ENCODE peak calls at places on chromosome 17, in eight cellular contexts. P is lower leg skin; E is head of caudate nucleus; J is DMS 273 treated with DMSO at 0.1 percent for 48 hours; Q is HCT116; S is stimulated activated naive B cell treated with anti-CD40 and anti-IgM and Interleukin-4, amounts not matched to agents 10 μg/mL and 1 μg/mL and 100 μg/mL, for 72 hours; K is uterus; W is HFFc6. Y is an unnamed sample.

GRCh38 chr17:57455063-57455914 is 199.0 kb downstream of the MSI2 start:
- DNase-seq in K (no peak), E (no peak), Q (no peak), S (no peak), P (no peak), J (no peak), W (no peak), Y (no peak)

GRCh38 chr17:7851438-7852261 is 3.2 kb upstream of the TMEM88 start:
- DNase-seq in S (peak), P (peak), W (peak), J (no peak), Q (no peak), K (peak), E (peak), Y (peak)

GRCh38 chr17:77523562-77523961 is 382.8 kb downstream of the SEC14L1 start:
- DNase-seq in J (no peak), Q (no peak), E (no peak), P (no peak), S (no peak), W (no peak), K (peak), Y (peak)

GRCh38 chr17:75864448-75864871 is 9.3 kb upstream of the WBP2 start:
- DNase-seq in Q (no peak), J (no peak), S (peak), K (peak), E (no peak), W (peak), P (no peak), Y (no peak)

GRCh38 chr17:81923302-81924260 is 4.0 kb downstream of the MAFG start:
- DNase-seq in W (peak), P (no peak), K (no peak), J (no peak), S (no peak), E (peak), Q (peak), Y (peak)

GRCh38 chr17:14149751-14150150 is 80.4 kb downstream of the COX10 start:
- DNase-seq in P (no peak), S (no peak), W (no peak), K (no peak), J (no peak), E (no peak), Q (no peak), Y (no peak)

GRCh38 chr17:7562208-7562605 is 488 bp downstream of the SENP3 start:
- DNase-seq in W (no peak), E (no peak), S (no peak), P (no peak), J (no peak), Q (no peak), K (no peak), Y (no peak)

GRCh38 chr17:72476575-72476986 is 355.8 kb downstream of the SOX9 start:
- DNase-seq in P (no peak), S (no peak), E (no peak), K (no peak), Q (no peak), J (no peak), W (no peak), Y (peak)

GRCh38 chr17:81295678-81296381 is 723 bp upstream of the SLC38A10 start:
- DNase-seq in Q (peak), S (peak), P (no peak), K (no peak), J (peak), E (peak), W (peak), Y (peak)

GRCh38 chr17:77392376-77393273 is 251.9 kb downstream of the SEC14L1 start:
- DNase-seq in W (no peak), Q (no peak), P (no peak), J (no peak), E (no peak), K (no peak), S (no peak), Y (peak)

GRCh38 chr17:871731-872517 is 89.8 kb downstream of the MRM3 start:
- DNase-seq in Q (no peak), P (no peak), J (no peak), W (no peak), S (no peak), K (no peak), E (no peak), Y (no peak)

GRCh38 chr17:71251276-71251675 is 869.5 kb upstream of the SOX9 start:
- DNase-seq in Q (no peak), P (no peak), E (no peak), J (no peak), W (no peak), K (no peak), S (no peak), Y (no peak)

GRCh38 chr17:5473906-5474305 is 5.1 kb upstream of the DHX33 start:
- DNase-seq in Q (no peak), S (no peak), K (no peak), W (no peak), E (no peak), J (no peak), P (no peak), Y (no peak)

GRCh38 chr17:2222901-2223616 is 80.5 kb downstream of the SMG6 start:
- DNase-seq in J (no peak), P (peak), Q (no peak), E (no peak), W (peak), S (no peak), K (peak), Y (no peak)

GRCh38 chr17:38461683-38462082 is 33.4 kb downstream of the ARHGAP23 start:
- DNase-seq in K (no peak), W (no peak), P (no peak), Q (no peak), S (no peak), E (no peak), J (no peak), Y (no peak)

GRCh38 chr17:31371511-31372097 is 19.9 kb upstream of the RAB11FIP4 start:
- DNase-seq in K (no peak), Q (no peak), J (no peak), W (peak), P (no peak), E (no peak), S (no peak), Y (no peak)

GRCh38 chr17:50396261-50397110 is 837 bp downstream of the LRRC59 start:
- DNase-seq in J (no peak), P (peak), S (no peak), Q (no peak), W (peak), K (peak), E (peak), Y (peak)

GRCh38 chr17:1188812-1189211 is 9.0 kb upstream of the ABR start:
- DNase-seq in P (peak), Q (no peak), W (peak), K (peak), S (no peak), E (no peak), J (no peak), Y (no peak)

GRCh38 chr17:29930399-29931010 is 477 bp upstream of the SSH2 start:
- DNase-seq in Q (no peak), K (no peak), S (no peak), E (no peak), P (no peak), J (no peak), W (no peak), Y (no peak)

GRCh38 chr17:18958611-18959010 is 6.6 kb downstream of the SLC5A10 start:
- DNase-seq in P (no peak), E (no peak), S (no peak), Q (no peak), K (no peak), J (no peak), W (no peak), Y (no peak)

GRCh38 chr17:7237761-7238417 is 1.4 kb downstream of the PHF23 start:
- DNase-seq in J (no peak), W (no peak), K (peak), E (peak), S (peak), P (peak), Q (no peak), Y (peak)

GRCh38 chr17:81000631-81001357 is 9.2 kb downstream of the CHMP6 start:
- DNase-seq in P (peak), S (no peak), K (no peak), W (no peak), J (no peak), Q (no peak), E (no peak), Y (peak)

GRCh38 chr17:70108166-70108565 is 33.1 kb downstream of the KCNJ16 start:
- DNase-seq in S (no peak), J (no peak), E (no peak), K (no peak), W (no peak), P (no peak), Q (no peak), Y (no peak)

GRCh38 chr17:83125515-83126274 is 46.3 kb downstream of the METRNL start:
- DNase-seq in J (no peak), E (peak), Q (no peak), W (no peak), P (peak), K (no peak), S (peak), Y (no peak)

GRCh38 chr17:38922538-38923291 is 2.7 kb upstream of the LASP1NB start:
- DNase-seq in E (no peak), J (peak), S (no peak), P (peak), Q (no peak), K (peak), W (peak), Y (peak)

GRCh38 chr17:30549864-30550511 is 72.8 kb downstream of the GOSR1 start:
- DNase-seq in Q (no peak), W (no peak), J (no peak), S (no peak), K (no peak), P (peak), E (no peak), Y (no peak)

GRCh38 chr17:82754297-82755208 is 2.7 kb downstream of the TBCD start:
- DNase-seq in Q (peak), S (no peak), J (no peak), W (no peak), K (no peak), E (peak), P (no peak), Y (no peak)

GRCh38 chr17:61218438-61218837 is 181.2 kb upstream of the TBX2 start:
- DNase-seq in K (no peak), J (no peak), S (no peak), P (no peak), E (no peak), Q (no peak), W (peak), Y (no peak)